ENCODE peak calls at places on chromosomes 5 and 9, in five cellular contexts. I is K562; A is HCT116; P is CD8-positive, alpha-beta T cell; C is esophagus squamous epithelium. Z is an unnamed sample.

GRCh38 chr9:1018121-1018520 is 32.0 kb upstream of the DMRT2 start:
- DNase-seq in I (no peak), A (peak; percentile 13), P (no peak), C (no peak), Z (peak; percentile 66)

GRCh38 chr9:130256644-130257043 is 8.9 kb upstream of the HMCN2 start:
- DNase-seq in I (no peak), A (no peak), P (no peak), C (no peak), Z (no peak)

GRCh38 chr9:76414656-76415055 is 20.4 kb upstream of the RFK start:
- DNase-seq in I (no peak), A (no peak), P (no peak), C (no peak), Z (no peak)

GRCh38 chr9:14212116-14212515 is 101.8 kb downstream of the NFIB start:
- DNase-seq in I (no peak), A (no peak), P (no peak), C (no peak), Z (no peak)

GRCh38 chr5:180176191-180176590 is 32.8 kb downstream of the RASGEF1C start:
- DNase-seq in I (no peak), A (no peak), P (no peak), C (no peak), Z (peak; percentile 46)

GRCh38 chr9:129273941-129274709 is 96.1 kb upstream of the IER5L start:
- DNase-seq in I (no peak), A (no peak), P (no peak), C (no peak), Z (no peak)

GRCh38 chr9:133323991-133324703 is 11.8 kb downstream of the SURF6 start:
- DNase-seq in I (no peak), A (no peak), P (no peak), C (no peak), Z (no peak)

GRCh38 chr5:110623875-110624274 is 102.6 kb downstream of the TMEM232 start:
- DNase-seq in I (no peak), A (no peak), P (no peak), C (no peak), Z (no peak)

DNA sequence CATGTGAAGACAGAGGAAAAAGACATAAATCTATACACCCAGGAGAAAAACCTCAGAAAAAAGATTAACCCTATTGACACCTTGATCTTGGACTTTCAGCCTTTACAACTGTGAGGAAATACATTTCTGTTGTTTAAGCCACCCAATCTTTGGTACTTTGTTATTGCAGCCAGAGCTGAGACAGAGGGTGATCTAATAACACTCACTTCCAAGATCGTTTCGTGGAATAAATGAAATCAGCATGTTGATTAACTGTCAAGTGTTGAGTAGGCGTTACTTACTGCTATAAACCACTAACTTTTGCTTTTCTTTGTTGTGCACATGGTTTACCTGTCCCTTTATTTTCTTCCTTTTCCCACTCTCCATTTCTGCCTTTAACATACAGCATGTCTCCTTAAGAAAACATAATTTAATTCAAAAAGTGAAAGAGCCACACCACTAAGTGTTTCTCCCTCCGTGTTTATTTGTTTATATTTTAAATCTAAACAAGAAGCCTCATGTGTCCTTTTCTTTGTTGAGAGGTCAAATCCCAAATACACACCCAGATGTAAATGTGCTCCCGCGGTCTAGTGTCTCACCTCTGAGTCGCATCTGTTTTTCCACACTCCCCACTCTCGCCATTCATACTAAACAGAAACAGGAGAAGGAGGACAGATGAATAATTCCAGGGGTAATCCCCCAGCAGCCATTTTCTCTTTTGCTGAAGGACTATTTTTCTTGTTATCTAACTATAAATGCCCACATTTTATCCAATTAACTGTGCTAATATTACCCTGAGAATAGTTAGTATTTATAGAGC is 361.4 kb upstream of the RIOK2 start:
- DNase-seq in I (no peak), A (no peak), P (no peak), C (no peak), Z (no peak)
- H3K4me3 ChIP-seq in I (no peak overlapping the region), A (no peak overlapping the region), P (no peak overlapping the region), C (no peak overlapping the region), Z (no peak overlapping the region)

DNA sequence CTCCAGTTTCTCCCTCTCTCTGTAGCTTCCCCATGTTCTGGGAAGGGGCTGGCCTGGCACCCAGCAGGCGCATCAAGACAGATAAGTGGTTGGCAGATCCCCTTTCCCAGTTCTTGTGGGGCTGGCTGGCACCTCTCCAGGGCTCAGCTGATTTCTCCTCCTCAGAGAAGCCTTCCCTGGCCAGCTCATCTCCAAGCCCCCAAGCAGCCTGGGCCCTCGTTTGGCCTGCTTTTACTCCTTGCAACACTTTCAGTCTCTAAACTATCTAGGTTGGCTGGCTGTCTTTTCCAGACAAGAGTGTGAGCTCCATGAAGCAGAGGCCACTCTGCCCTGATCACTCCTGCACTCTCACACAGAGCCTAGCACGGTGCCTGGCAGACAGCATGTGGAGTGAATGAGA is 13.5 kb downstream of the MACROH2A1 start:
- DNase-seq in I (no peak), A (no peak), P (no peak), C (no peak), Z (no peak)
- H3K36me3 ChIP-seq in I (peaks cover 91% of the 10 kb centered on the region), A (peaks cover 60% of the 10 kb centered on the region), P (peaks cover 18% of the 10 kb centered on the region), C (peaks cover 21% of the 10 kb centered on the region), Z (peaks cover 3% of the 10 kb centered on the region)

DNA sequence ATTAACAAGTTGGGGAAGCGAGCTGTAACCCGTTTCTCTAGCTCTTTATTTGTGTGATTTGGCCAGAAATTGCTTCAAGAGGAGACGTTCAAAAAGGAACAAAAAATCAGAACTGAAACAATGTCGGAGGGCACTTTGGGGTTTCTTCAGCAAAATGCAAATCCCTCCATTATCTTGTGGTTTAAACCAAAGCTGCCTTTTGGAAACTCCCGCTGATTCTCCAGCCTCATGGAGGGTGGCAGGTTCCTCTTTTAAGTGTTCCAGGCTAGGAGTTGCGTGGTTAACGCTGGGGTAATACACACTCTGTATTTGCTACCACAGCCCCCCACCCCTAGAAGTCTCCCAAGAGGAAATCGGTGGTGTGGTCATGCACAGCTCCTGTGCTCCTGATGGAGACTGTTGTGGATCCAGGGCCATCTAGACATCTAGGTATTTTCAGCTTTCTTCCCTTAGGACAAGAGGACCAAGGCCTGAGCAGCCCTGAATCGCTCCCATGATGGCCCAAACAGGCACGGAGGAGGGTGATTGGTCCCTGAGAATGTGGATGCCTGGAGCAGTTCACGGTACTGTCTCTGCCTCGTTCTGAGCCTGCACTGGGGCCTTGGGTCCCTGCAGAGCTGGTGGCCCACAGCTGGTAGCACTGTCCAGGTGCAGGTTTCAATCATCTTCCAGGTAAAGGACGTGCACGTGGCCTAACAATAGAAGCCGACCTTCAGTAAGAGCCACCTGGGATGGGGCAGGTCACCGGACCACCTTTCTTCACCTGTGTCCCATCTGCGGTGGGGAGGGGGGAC is 19.2 kb upstream of the FCN1 start:
- DNase-seq in I (no peak), A (no peak), P (no peak), C (no peak), Z (peak; percentile 23)
- H3K27me3 ChIP-seq in I (peaks cover 77% of the 10 kb centered on the region), A (peaks cover 3% of the 10 kb centered on the region), P (no peaks in the 10 kb centered on the region), C (no peaks in the 10 kb centered on the region), Z (no peaks in the 10 kb centered on the region)

DNA sequence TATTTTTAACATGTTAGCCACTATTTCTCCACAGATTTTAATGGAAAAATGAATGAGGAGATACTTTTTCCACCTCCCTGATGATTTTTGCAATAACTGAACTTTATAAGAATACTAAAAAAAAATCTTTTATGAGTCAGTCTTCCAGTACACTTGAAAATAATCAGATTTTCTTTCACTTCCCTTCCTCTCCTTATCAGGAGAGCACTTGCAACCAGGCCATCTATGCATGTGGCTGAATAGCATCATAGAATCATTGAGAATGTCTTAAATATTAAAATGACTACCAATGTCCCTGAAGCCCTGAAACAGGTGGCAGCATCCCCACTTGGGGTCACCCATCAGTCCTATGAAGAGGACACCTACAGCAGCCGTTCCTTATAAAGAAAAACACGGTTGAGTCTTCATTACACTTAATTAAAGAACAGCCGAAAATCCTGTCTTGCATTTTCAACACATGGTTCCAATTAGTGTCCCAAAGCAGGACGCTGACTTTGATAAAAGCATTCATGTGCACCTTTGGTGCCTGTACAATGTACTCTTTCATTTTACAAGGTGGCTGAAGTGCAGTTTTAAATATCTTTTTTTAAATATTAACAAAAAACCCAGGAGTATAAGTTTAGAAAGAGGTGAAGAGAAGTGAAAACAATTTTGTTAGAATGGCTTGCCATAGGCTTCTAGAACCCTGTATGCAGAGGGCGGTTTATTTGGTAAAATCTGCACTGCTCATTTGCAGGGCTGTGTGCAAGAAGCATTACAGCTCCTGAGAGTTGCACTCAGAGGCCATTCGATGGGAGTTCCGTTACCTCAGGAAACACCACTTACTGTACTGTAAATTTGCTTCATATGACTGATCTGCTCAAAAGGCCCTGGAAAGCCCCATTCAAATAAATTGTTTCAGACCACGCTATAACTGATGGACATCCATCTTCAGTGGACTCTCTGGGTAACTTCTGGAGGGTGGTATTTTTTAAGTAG is 106.9 kb upstream of the VCAN start:
- DNase-seq in I (no peak), A (no peak), P (no peak), C (no peak), Z (no peak)
- H3K4me3 ChIP-seq in I (no peak overlapping the region), A (no peak overlapping the region), P (no peak overlapping the region), C (no peak overlapping the region), Z (no peak overlapping the region)

GRCh38 chr5:83538788-83539535 is 67.4 kb downstream of the VCAN start:
- DNase-seq in I (no peak), A (no peak), P (no peak), C (no peak), Z (no peak)

GRCh38 chr5:83543898-83544297 is 72.4 kb downstream of the VCAN start:
- DNase-seq in I (no peak), A (no peak), P (no peak), C (no peak), Z (no peak)

GRCh38 chr5:83540105-83540504 is 68.6 kb downstream of the VCAN start:
- DNase-seq in I (no peak), A (no peak), P (no peak), C (no peak), Z (no peak)

GRCh38 chr5:83542839-83543238 is 71.3 kb downstream of the VCAN start:
- DNase-seq in I (no peak), A (no peak), P (no peak), C (no peak), Z (no peak)

GRCh38 chr5:83540783-83541182 is 69.2 kb downstream of the VCAN start:
- DNase-seq in I (no peak), A (no peak), P (no peak), C (no peak), Z (no peak)
- H3K36me3 ChIP-seq in I (no peaks in the 10 kb centered on the region), A (no peaks in the 10 kb centered on the region), P (no peaks in the 10 kb centered on the region), C (no peaks in the 10 kb centered on the region), Z (peaks cover 15% of the 10 kb centered on the region)

DNA sequence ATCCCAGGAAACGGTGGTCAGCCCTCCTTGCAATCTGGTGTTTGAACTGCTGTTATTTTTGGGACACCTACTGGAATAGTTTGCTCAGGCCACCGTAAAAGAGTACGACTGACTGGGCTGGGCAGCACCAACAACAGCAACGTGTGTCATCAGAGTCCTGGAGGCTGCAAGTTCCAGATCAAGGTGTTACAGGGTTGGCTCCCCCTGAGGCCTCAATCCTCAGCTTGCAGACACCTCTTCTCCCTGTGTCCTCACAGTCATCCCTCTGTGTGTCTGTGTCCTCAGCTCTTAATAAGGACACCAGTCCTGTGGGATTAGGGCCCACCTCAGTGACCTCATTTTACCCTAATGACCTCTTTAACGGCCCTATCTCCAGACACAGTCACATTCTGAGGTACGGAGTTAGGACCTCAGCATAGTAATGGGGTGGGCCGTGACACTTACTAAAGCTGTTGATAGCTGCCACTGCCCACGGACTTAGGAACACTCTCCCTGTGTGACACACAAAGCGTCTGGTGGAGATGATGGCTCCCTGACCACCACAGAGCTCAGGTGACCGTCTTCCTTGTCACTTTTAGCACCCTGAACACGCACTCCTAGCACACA is 16.8 kb downstream of the GLT6D1 start:
- DNase-seq in I (no peak), A (no peak), P (no peak), C (no peak), Z (no peak)
- H3K27me3 ChIP-seq in I (peaks cover 63% of the 10 kb centered on the region), A (no peaks in the 10 kb centered on the region), P (no peaks in the 10 kb centered on the region), C (no peaks in the 10 kb centered on the region), Z (no peaks in the 10 kb centered on the region)

Z was measured in H7.